ENCODE peak calls at places on chromosomes 13 and 19, in ten cellular contexts. Z is breast epithelium, R is left ventricle myocardium inferior, U is heart left ventricle, S is psoas muscle, E is AG04450, H is foreskin fibroblast, K is pancreas, I is upper lobe of left lung, O is HFF-Myc. Y is an unnamed sample.

GRCh38 chr19:4379383-4380253 is 20.7 kb downstream of the SH3GL1 start:
- DNase-seq in O (no peak), U (no peak), R (no peak), E (no peak), I (peak; percentile 86), H (no peak), K (peak; percentile 91), S (peak; percentile 93), Z (peak; percentile 91), Y (peak; percentile 48)

GRCh38 chr19:18651738-18652137 is 14.9 kb downstream of the KLHL26 start:
- DNase-seq in K (no peak), I (no peak), E (no peak), H (no peak), O (no peak), R (no peak), U (no peak), S (no peak), Z (no peak), Y (no peak)

GRCh38 chr13:20353973-20354372 is 121.9 kb upstream of the GJB6 start:
- DNase-seq in K (no peak), H (peak; percentile 53), U (no peak), O (no peak), Z (no peak), I (no peak), R (no peak), S (no peak), E (no peak), Y (peak; percentile 68)

GRCh38 chr19:18464646-18465045 is 26.7 kb upstream of the ISYNA1 start:
- DNase-seq in E (peak; percentile 85), U (peak; percentile 92), Z (peak; percentile 77), K (peak; percentile 82), S (peak; percentile 87), H (peak; percentile 85), I (peak; percentile 87), R (peak; percentile 83), O (no peak), Y (peak; percentile 90)

GRCh38 chr13:42354246-42355117 is 82.5 kb downstream of the AKAP11 start:
- DNase-seq in K (no peak), H (peak; percentile 42), I (no peak), U (peak; percentile 42), Z (no peak), E (peak; percentile 20), O (no peak), R (no peak), S (no peak), Y (peak; percentile 25)

GRCh38 chr19:32018014-32018413 is 327.4 kb upstream of the ZNF507 start:
- DNase-seq in K (no peak), R (no peak), U (no peak), S (no peak), H (peak; percentile 1), E (no peak), Z (peak; percentile 24), O (no peak), I (no peak), Y (peak; percentile 60)

GRCh38 chr19:29484876-29485275 is 40.9 kb upstream of the VSTM2B start:
- DNase-seq in Z (no peak), R (no peak), I (no peak), O (no peak), U (no peak), H (no peak), S (no peak), K (no peak), E (no peak), Y (no peak)

GRCh38 chr13:106488075-106488474 is 47.4 kb downstream of the EFNB2 start:
- DNase-seq in S (no peak), Z (no peak), H (no peak), K (no peak), R (no peak), I (no peak), U (no peak), O (no peak), E (no peak), Y (no peak)

GRCh38 chr19:32852216-32852615 is 17.4 kb downstream of the SLC7A9 start:
- DNase-seq in S (no peak), H (no peak), E (no peak), U (no peak), K (no peak), O (no peak), I (no peak), Z (no peak), R (no peak), Y (no peak)

GRCh38 chr19:19217110-19217509 is 5.4 kb downstream of the NCAN start:
- DNase-seq in E (no peak), S (no peak), K (no peak), U (no peak), R (no peak), O (no peak), H (peak; percentile 34), I (no peak), Z (no peak), Y (peak; percentile 8)

GRCh38 chr19:29516358-29516725 is 9.5 kb upstream of the VSTM2B start:
- DNase-seq in S (peak; percentile 13), K (no peak), O (no peak), U (no peak), H (no peak), R (peak; percentile 3), Z (no peak), I (no peak), E (no peak), Y (no peak)

GRCh38 chr13:75693227-75693626 is 57.1 kb downstream of the LMO7 start:
- DNase-seq in K (no peak), I (no peak), E (no peak), S (no peak), H (no peak), U (no peak), Z (no peak), O (no peak), R (no peak), Y (no peak)

GRCh38 chr19:30227661-30228112 is 144.5 kb upstream of the ZNF536 start:
- DNase-seq in U (peak; percentile 73), R (peak; percentile 64), S (peak; percentile 72), E (no peak), K (peak; percentile 45), O (no peak), Z (no peak), H (peak; percentile 89), I (peak; percentile 39), Y (peak; percentile 82)

GRCh38 chr19:23346696-23347095 is 48.6 kb downstream of the ZNF91 start:
- DNase-seq in S (no peak), H (no peak), Z (no peak), O (no peak), K (no peak), I (no peak), R (no peak), E (no peak), U (no peak), Y (no peak)

DNA sequence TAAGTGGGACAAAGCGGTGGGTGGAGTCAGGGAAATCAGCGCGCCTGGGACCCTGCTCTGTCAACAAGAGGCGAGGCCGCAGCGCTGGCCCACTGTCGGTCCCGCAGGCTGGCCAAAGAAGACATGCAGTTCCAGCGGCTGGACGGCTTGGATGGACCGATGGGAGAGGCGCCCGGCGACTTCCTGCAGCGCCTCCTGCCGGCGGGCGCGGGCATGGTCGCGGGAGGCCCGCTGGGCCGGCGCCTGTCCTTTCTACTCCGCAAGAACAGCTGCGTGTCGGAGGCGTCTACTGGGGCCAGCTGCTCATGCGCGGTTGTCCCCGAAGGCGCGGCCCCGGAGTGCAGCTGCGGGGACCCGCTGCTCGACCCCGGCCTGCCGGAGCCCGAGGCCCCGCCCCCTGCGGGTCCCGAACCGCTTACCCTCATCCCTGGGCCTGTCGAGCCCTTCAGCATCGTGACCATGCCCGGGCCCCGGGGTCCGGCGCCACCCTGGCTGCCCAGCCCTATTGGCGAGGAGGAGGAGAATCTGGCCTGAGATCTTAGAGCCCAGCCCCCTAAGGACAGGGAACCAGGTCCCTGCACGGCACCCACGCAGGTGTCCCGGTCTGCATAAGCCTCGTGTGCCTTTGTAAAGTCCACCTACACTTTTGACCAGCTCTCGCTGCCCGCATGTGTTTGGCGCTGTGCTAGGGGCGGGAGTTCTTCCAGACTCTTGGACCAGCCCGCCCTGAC is 6.1 kb downstream of the BEST2 start:
- DNase-seq in H (peak; percentile 90), R (peak; percentile 61), I (peak; percentile 77), Z (no peak), U (peak; percentile 76), K (peak; percentile 53), E (no peak), S (peak; percentile 85), O (no peak), Y (peak; percentile 69)
- H3K4me3 ChIP-seq in H (peak overlapping the region; percentile 36), R (peak overlapping the region; percentile 60), I (peak overlapping the region; percentile 1), Z (peak overlapping the region; percentile 63), U (peak overlapping the region; percentile 40), K (peak overlapping the region; percentile 1), E (peak overlapping the region; percentile 53), S (peak overlapping the region; percentile 52), O (peak overlapping the region; percentile 23), Y (peak overlapping the region; percentile 52)

DNA sequence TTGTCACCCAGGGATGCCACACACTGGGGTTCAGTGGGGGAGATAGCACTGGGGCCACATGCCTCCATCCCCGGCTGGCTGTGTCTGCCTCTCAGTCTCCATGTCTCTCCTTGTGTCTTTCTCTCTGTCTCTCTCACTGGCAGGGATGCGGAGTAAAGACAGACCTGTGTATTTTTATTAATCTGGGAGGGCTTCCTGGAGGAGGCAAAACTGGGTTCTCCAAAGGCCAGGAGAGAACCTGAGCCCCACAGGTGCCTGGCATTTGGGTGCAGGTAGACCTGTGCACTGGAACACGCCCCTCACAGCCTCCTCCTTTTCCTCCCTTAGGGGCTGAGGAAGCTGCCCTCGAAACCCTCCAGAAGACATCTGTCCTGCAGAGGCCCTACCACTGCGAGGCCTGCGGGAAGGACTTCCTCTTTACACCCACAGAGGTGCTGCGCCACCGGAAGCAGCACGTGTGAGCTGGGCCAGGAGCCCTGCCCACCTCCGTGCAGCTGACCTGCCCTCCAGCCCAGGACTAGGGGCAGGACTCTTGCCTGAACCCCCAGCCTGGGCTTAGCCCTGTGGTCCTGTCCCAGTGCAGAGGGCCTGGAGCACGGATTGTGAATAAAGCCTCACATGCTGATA is 32.7 kb downstream of the DHX34 start:
- DNase-seq in O (no peak), H (no peak), R (no peak), S (no peak), K (no peak), I (peak; percentile 72), Z (no peak), E (no peak), U (no peak), Y (no peak)
- TF ChIP-seq CTCF in O (no peak), H (no peak), R (no peak), S (no peak), K (no peak), I (no peak), Z (no peak), E (no peak), U (no peak), Y (no peak)

DNA sequence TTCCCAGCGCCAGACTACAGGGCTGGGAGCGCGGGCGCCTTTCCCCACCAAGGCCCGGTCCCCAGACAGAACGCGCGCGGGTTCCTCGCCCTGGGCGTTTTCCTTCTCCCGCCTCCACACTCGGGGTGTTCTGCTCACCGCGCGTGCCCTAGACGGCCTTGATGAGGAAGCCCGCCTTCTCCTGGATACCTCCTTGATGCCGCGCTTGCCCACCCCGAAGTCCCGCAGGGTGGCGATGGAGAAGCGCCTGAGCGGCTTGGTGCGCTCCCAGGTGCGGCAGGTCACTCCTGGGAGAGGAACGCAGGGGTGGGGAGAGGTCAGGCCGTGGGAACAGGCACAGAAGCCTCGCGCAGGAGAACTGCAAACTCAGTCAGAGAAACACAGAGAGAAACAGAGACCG is 34.8 kb downstream of the CYP2B6 start:
- DNase-seq in U (no peak), I (no peak), H (no peak), Z (no peak), K (no peak), R (no peak), O (no peak), E (no peak), S (no peak), Y (no peak)
- H3K4me3 ChIP-seq in U (no peak overlapping the region), I (no peak overlapping the region), H (no peak overlapping the region), Z (no peak overlapping the region), K (no peak overlapping the region), R (no peak overlapping the region), O (no peak overlapping the region), E (no peak overlapping the region), S (no peak overlapping the region), Y (no peak overlapping the region)

GRCh38 chr19:43318796-43319314 is 34.6 kb upstream of the CD177 start:
- DNase-seq in E (no peak), K (no peak), U (no peak), Z (no peak), O (no peak), S (no peak), I (no peak), R (no peak), H (no peak), Y (peak; percentile 15)
- TF ChIP-seq CTCF in E (no peak), K (no peak), U (no peak), Z (no peak), O (no peak), S (no peak), I (no peak), R (no peak), H (no peak), Y (no peak)